ENCODE peak calls at places on chromosomes 6 and 20, in six cellular contexts. G is heart left ventricle, U is epithelial cell of esophagus, B is tibial artery, C is dorsolateral prefrontal cortex, S is AG04450. N is an unnamed sample.

GRCh38 chr20:44109951-44110361 is 77.0 kb downstream of the JPH2 start:
- DNase-seq in G (no peak), U (no peak), B (no peak), C (no peak), S (no peak), N (no peak)

GRCh38 chr20:37071481-37071911 is 24.3 kb downstream of the RBL1 start:
- DNase-seq in G (no peak), U (peak; percentile 91), B (no peak), C (no peak), S (no peak), N (peak; percentile 5)

GRCh38 chr20:33663161-33664084 is 1.3 kb downstream of the C20orf144 start:
- DNase-seq in G (peak; percentile 92), U (peak; percentile 81), B (peak; percentile 89), C (no peak), S (no peak), N (no peak)

GRCh38 chr6:156816505-156816904 is 39.3 kb downstream of the ARID1B start:
- DNase-seq in G (no peak), U (no peak), B (no peak), C (no peak), S (no peak), N (no peak)

GRCh38 chr6:157432231-157432630 is 51.2 kb downstream of the ZDHHC14 start:
- DNase-seq in G (no peak), U (peak; percentile 19), B (no peak), C (no peak), S (no peak), N (no peak)

GRCh38 chr20:9119776-9120175 is 50.9 kb downstream of the PLCB4 start:
- DNase-seq in G (peak; percentile 81), U (peak; percentile 94), B (no peak), C (peak; percentile 40), S (no peak), N (peak; percentile 55)

GRCh38 chr6:72022830-72023229 is 136.5 kb downstream of the RIMS1 start:
- DNase-seq in G (no peak), U (no peak), B (no peak), C (no peak), S (no peak), N (no peak)

GRCh38 chr6:161029195-161029809 is 37.7 kb downstream of the MAP3K4 start:
- DNase-seq in G (no peak), U (peak; percentile 35), B (no peak), C (no peak), S (peak; percentile 87), N (no peak)

GRCh38 chr20:50267041-50267865 is 76.6 kb downstream of the CEBPB start:
- DNase-seq in G (no peak), U (peak; percentile 43), B (peak; percentile 86), C (no peak), S (no peak), N (no peak)

GRCh38 chr6:45843848-45844521 is 171.7 kb downstream of the CLIC5 start:
- DNase-seq in G (no peak), U (no peak), B (no peak), C (no peak), S (no peak), N (no peak)

GRCh38 chr6:144321839-144322591 is 36.9 kb downstream of the UTRN start:
- DNase-seq in G (no peak), U (no peak), B (no peak), C (no peak), S (no peak), N (no peak)

GRCh38 chr20:54650201-54650722 is 174.9 kb downstream of the DOK5 start:
- DNase-seq in G (no peak), U (no peak), B (no peak), C (no peak), S (no peak), N (no peak)

GRCh38 chr20:2508631-2509467 is at the start of gene ZNF343:
- DNase-seq in G (peak; percentile 85), U (peak; percentile 84), B (peak; percentile 87), C (peak; percentile 74), S (peak; percentile 48), N (peak; percentile 48)

GRCh38 chr6:16345449-16346330 is 107.3 kb downstream of the GMPR start:
- DNase-seq in G (no peak), U (peak; percentile 61), B (no peak), C (no peak), S (peak; percentile 72), N (no peak)

GRCh38 chr6:153790048-153790447 is 249.0 kb upstream of the OPRM1 start:
- DNase-seq in G (no peak), U (peak; percentile 85), B (peak; percentile 60), C (no peak), S (peak; percentile 8), N (peak; percentile 52)

GRCh38 chr6:35727206-35727934 is 9.5 kb upstream of the ARMC12 start:
- DNase-seq in G (peak; percentile 90), U (peak; percentile 46), B (peak; percentile 98), C (peak; percentile 61), S (no peak), N (peak; percentile 48)

GRCh38 chr20:2610326-2610725 is 42.1 kb upstream of the NOP56 start:
- DNase-seq in G (no peak), U (no peak), B (no peak), C (no peak), S (no peak), N (no peak)

DNA sequence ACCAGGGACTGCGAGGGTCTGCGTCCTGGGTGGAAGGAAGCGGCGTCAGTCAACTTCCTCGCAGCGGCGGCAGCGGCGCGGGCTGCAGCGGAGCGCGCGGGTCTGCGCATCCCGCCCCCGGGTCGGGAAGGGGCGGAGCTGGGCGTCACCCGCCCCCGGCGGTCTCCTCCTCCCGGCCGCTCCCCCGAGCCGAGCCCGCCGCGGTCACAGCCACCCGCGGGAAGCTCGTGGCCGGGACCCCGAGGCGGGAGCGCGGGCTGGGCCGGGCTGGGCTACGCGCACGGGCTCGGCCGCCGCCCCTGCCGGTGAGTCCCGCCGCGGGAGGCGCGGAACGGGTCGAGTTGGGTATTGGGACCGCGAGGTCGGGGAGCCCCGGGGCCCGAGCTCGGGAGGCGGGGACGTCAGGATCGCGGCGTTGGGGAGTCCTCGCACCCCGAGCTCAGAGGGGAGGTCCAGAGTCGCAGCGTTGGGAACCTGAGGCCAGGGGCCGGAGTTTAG is at the start of gene PAQR8:
- DNase-seq in G (peak; percentile 88), U (peak; percentile 53), B (peak; percentile 86), C (peak; percentile 50), S (no peak), N (no peak)
- H3K4me3 ChIP-seq in G (peak within 1 kb of the TSS; percentile 88), U (peak within 1 kb of the TSS; percentile 72), B (peak within 1 kb of the TSS; percentile 77), C (peak within 1 kb of the TSS; percentile 81), S (peak within 1 kb of the TSS; percentile 77), N (peak within 1 kb of the TSS; percentile 79)

GRCh38 chr6:125303512-125303854 is 1.7 kb upstream of the HDDC2 start:
- DNase-seq in G (no peak), U (no peak), B (no peak), C (no peak), S (no peak), N (no peak)

GRCh38 chr6:125306756-125307149 is 5.0 kb upstream of the HDDC2 start:
- DNase-seq in G (no peak), U (no peak), B (no peak), C (no peak), S (no peak), N (no peak)

GRCh38 chr6:125302840-125303511 is 1.2 kb upstream of the HDDC2 start:
- DNase-seq in G (no peak), U (no peak), B (no peak), C (no peak), S (no peak), N (no peak)

GRCh38 chr6:125307150-125307838 is 5.5 kb upstream of the HDDC2 start:
- DNase-seq in G (no peak), U (peak; percentile 72), B (no peak), C (no peak), S (no peak), N (peak; percentile 43)

GRCh38 chr6:125304970-125305369 is 3.2 kb upstream of the HDDC2 start:
- DNase-seq in G (no peak), U (no peak), B (no peak), C (no peak), S (no peak), N (no peak)
- TF ChIP-seq CTCF in G (no peak), U (no peak), B (no peak), C (no peak), S (no peak), N (peak; percentile 5)

GRCh38 chr20:62549029-62549428 is 73.2 kb upstream of the GATA5 start:
- DNase-seq in G (no peak), U (no peak), B (no peak), C (no peak), S (no peak), N (no peak)
- H3K4me3 ChIP-seq in G (no peak overlapping the region), U (no peak overlapping the region), B (no peak overlapping the region), C (no peak overlapping the region), S (no peak overlapping the region), N (no peak overlapping the region)

GRCh38 chr6:81075974-81076373 is 676.5 kb downstream of the TENT5A start:
- DNase-seq in G (no peak), U (peak; percentile 16), B (no peak), C (no peak), S (no peak), N (no peak)
- TF ChIP-seq CTCF in G (peak; percentile 42), U (peak; percentile 53), B (no peak), C (peak; percentile 50), S (peak; percentile 70), N (peak; percentile 70)

N was measured in retinal pigment epithelial cell.